ENCODE peak calls at places on chromosomes 6 and 20, in four cellular contexts. Y is HepG2, Q is fibroblast of mammary gland, V is stomach. I is an unnamed sample.

GRCh38 chr6:113719545-113719944 is 137.6 kb upstream of the MARCKS start:
- DNase-seq in Y (no peak), Q (peak), V (no peak), I (no peak)

GRCh38 chr20:8043687-8044278 is 24.2 kb upstream of the TMX4 start:
- DNase-seq in Q (peak), V (no peak), Y (peak), I (peak)

GRCh38 chr6:136846046-136846445 is 23.7 kb downstream of the PEX7 start:
- DNase-seq in Q (peak), V (peak), Y (peak), I (peak)

GRCh38 chr6:107793193-107793592 is 30.9 kb downstream of the SCML4 start:
- DNase-seq in Y (no peak), Q (no peak), V (no peak), I (no peak)

GRCh38 chr6:89887452-89888137 is 6.7 kb upstream of the GJA10 start:
- DNase-seq in V (no peak), Q (peak), Y (no peak), I (no peak)

GRCh38 chr6:22279427-22279826 is 17.4 kb downstream of the PRL start:
- DNase-seq in Y (no peak), Q (no peak), V (no peak), I (no peak)

GRCh38 chr20:41347523-41348429 is 7.2 kb downstream of the LPIN3 start:
- DNase-seq in Q (peak), V (no peak), Y (no peak), I (no peak)

GRCh38 chr20:63580796-63581461 is 6.9 kb upstream of the HELZ2 start:
- DNase-seq in V (peak), Y (peak), Q (peak), I (peak)

GRCh38 chr6:113495521-113495920 is 361.6 kb upstream of the MARCKS start:
- DNase-seq in Y (no peak), Q (peak), V (no peak), I (peak)

GRCh38 chr20:38094373-38094775 is 60.8 kb downstream of the RPRD1B start:
- DNase-seq in V (peak), Q (peak), Y (peak), I (peak)

GRCh38 chr6:15993716-15994228 is 135.1 kb upstream of the MYLIP start:
- DNase-seq in V (no peak), Q (no peak), Y (no peak), I (no peak)

GRCh38 chr6:137736048-137736846 is 130.8 kb upstream of the TNFAIP3 start:
- DNase-seq in V (no peak), Q (peak), Y (no peak), I (no peak)

GRCh38 chr6:24858154-24858801 is 59.6 kb upstream of the ARMH2 start:
- DNase-seq in Y (no peak), Q (peak), V (no peak), I (peak)

GRCh38 chr6:156848533-156848932 is 71.4 kb downstream of the ARID1B start:
- DNase-seq in Y (no peak), V (no peak), Q (peak), I (no peak)

GRCh38 chr6:30888472-30889137 is 4.3 kb downstream of the DDR1 start:
- DNase-seq in V (no peak), Y (no peak), Q (peak), I (peak)

GRCh38 chr6:91149914-91150674 is 563.2 kb upstream of the MAP3K7 start:
- DNase-seq in V (no peak), Y (no peak), Q (no peak), I (no peak)

GRCh38 chr6:142947702-142948480 is 2.9 kb upstream of the HIVEP2 start:
- DNase-seq in Y (no peak), V (no peak), Q (no peak), I (no peak)

GRCh38 chr6:11918021-11918738 is 93.9 kb upstream of the HIVEP1 start:
- DNase-seq in Q (peak), V (no peak), Y (no peak), I (peak)

GRCh38 chr20:41510847-41511453 is 107.2 kb downstream of the CHD6 start:
- DNase-seq in Q (no peak), Y (no peak), V (no peak), I (no peak)

GRCh38 chr6:169092375-169092774 is 161.3 kb downstream of the THBS2 start:
- DNase-seq in Y (no peak), Q (peak), V (no peak), I (no peak)

GRCh38 chr6:27839303-27840081 is 72.7 kb downstream of the OR2B2 start:
- DNase-seq in V (peak), Q (peak), Y (peak), I (peak)

GRCh38 chr6:18323935-18324707 is 59.8 kb upstream of the DEK start:
- DNase-seq in Q (peak), Y (peak), V (no peak), I (peak)

GRCh38 chr6:105993769-105994521 is 92.2 kb upstream of the PRDM1 start:
- DNase-seq in V (no peak), Y (no peak), Q (peak), I (peak)

GRCh38 chr20:63520594-63520938 is at the start of gene PPDPF:
- DNase-seq in Q (peak), V (peak), Y (no peak), I (peak)

GRCh38 chr6:38760097-38760496 is 45.0 kb downstream of the DNAH8 start:
- DNase-seq in Q (no peak), Y (no peak), V (no peak), I (no peak)

GRCh38 chr6:4698901-4699659 is 77.1 kb upstream of the CDYL start:
- DNase-seq in V (no peak), Q (no peak), Y (no peak), I (no peak)

GRCh38 chr20:20410678-20411077 is 42.8 kb downstream of the INSM1 start:
- DNase-seq in Q (no peak), Y (no peak), V (peak), I (no peak)

GRCh38 chr6:138109042-138109997 is 2.1 kb upstream of the PERP start:
- DNase-seq in V (peak), Q (peak), Y (peak), I (peak)

GRCh38 chr6:44078795-44079671 is 48.2 kb downstream of the MRPL14 start:
- DNase-seq in Y (peak), V (peak), Q (peak), I (peak)

GRCh38 chr6:126047648-126048047 is 61.3 kb downstream of the TRMT11 start:
- DNase-seq in Y (no peak), V (no peak), Q (no peak), I (no peak)

GRCh38 chr6:42618686-42619085 is 54.9 kb downstream of the UBR2 start:
- DNase-seq in Y (no peak), Q (peak), V (no peak), I (peak)

GRCh38 chr6:14047151-14047740 is 70.3 kb upstream of the CD83 start:
- DNase-seq in Q (no peak), V (no peak), Y (no peak), I (no peak)

GRCh38 chr6:14048870-14049269 is 68.7 kb upstream of the CD83 start:
- DNase-seq in Q (no peak), Y (no peak), V (no peak), I (no peak)

GRCh38 chr6:14046476-14047068 is 71.0 kb upstream of the CD83 start:
- DNase-seq in Q (peak), V (peak), Y (peak), I (peak)
- TF ChIP-seq CTCF in Q (peak), V (peak), Y (peak), I (peak)

DNA sequence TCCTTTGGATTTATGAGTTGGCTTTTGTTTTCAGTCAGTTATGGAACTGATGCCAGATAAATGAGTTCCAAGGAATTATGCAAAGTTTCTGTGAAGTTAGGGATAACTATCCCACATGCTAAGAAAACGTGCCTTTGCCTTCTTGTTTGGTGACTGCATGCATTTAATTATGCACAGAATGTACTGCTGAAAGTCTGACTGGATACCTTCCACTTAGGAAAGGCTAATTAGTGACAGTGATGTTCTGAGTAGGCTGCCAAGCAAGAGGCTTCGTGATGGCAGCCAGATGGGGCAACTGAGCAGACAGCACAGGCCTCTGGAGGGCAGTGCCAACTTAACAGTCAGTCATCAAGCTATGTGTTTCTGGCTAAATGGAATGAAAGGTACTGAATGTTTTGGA is 289.9 kb downstream of the CD109 start:
- DNase-seq in V (no peak), Q (peak), Y (no peak), I (peak)
- TF ChIP-seq CTCF in V (no peak), Q (peak), Y (peak), I (peak)

GRCh38 chr6:50030777-50031562 is 9.2 kb upstream of the DEFB110 start:
- DNase-seq in Q (peak), Y (peak), V (no peak), I (no peak)
- TF ChIP-seq CTCF in Q (peak), Y (peak), V (no peak), I (no peak)

DNA sequence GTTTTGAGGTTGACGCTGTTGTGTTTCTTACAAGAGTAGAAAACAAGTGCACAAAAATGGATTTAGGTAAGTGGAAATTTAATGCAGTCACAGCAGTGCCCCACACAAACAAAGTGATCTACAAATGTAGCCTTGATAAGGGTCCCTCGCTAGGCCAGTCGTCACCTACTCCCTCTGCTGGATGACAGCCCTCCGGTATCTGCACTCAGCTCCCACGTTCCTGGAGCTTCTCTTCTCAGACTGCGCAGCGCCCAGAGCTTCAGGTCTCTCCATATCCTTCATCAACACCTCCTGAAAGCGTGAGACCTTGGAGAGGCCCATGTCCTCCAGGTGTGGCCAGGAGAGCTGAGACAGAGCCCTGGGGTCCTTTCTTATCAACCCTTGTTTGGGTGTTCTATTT is 58.3 kb upstream of the MAP3K4 start:
- DNase-seq in Y (peak), V (no peak), Q (no peak), I (no peak)
- TF ChIP-seq CTCF in Y (peak), V (no peak), Q (peak), I (peak)

DNA sequence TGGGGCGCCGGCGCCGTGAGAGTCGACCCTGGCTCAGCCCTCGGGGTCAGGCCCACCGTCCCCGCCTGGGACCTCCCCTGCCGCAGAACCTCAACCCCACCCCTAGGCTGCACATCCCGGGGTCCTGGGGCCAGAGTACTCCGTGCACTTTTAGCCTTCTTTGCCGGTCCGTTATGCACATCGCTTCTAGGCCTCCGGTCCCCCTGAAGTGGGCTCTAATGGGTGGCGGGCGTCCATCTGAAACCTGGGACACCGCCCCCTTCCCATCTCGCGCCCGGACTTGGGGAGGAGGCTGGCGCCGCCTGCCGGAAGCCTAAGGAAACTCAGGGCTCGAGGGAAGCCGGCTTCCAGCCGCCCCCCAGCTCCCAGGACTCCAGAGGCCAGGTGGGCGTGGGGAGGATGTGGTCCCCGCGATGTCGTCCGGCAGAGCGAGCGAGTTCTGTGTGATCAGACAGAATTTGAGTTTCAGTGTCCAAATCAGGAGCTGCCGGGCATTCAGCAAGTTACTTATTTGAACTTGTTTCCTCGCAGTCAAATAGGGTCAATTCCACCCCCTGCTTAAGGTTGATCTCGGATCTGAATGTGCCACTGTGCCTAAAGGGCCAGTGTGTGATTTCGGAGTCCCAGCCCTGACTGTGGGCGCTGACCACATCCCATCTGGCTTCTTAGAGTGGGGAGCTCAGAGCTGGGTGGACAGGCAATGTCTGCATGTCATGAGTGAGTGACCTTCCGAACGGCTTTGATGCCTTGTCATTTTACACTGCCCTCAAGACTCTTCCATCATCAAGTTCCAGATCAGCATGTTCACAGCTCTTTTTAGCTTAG is 47.6 kb downstream of the CPXM1 start:
- DNase-seq in Q (peak), V (no peak), Y (peak), I (no peak)
- TF ChIP-seq CTCF in Q (peak), V (peak), Y (peak), I (peak)

GRCh38 chr6:32882879-32883250 is 28.9 kb downstream of the PSMB9 start:
- DNase-seq in Y (no peak), V (no peak), Q (peak), I (peak)

GRCh38 chr6:32886674-32887383 is 32.8 kb downstream of the PSMB9 start:
- DNase-seq in Q (peak), V (no peak), Y (no peak), I (peak)

GRCh38 chr6:32888576-32888975 is 34.6 kb downstream of the PSMB9 start:
- DNase-seq in Q (no peak), Y (no peak), V (no peak), I (no peak)

GRCh38 chr6:32883789-32884188 is 29.8 kb downstream of the PSMB9 start:
- DNase-seq in Y (no peak), V (no peak), Q (peak), I (no peak)

DNA sequence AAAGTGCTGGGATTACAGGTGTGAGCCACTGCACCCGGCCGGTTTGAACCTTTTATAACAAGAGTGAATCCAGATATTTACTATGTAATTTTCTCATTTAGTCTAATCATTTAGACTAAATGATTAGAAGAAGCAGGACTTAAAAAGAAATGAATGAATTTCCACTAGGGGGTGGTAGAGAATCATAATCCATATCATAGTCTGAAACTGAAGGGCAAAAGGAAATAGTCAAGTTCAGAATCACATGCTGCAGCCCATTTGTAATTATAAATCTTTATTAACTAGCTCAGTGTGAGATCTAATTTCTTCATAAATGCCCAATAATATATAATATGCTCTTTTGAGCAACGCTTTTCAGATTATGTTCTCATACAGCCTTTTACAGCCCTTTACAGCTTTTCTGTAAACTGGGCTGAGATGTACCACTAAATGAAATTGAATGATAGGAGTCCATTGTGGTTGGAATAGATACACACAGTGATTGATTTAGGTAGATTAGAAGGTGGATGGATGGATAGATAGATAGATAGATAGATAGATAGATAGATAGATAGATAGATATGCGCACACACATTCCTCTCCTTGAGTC is 31.8 kb downstream of the PSMB9 start:
- DNase-seq in V (no peak), Y (peak), Q (peak), I (peak)
- TF ChIP-seq CTCF in V (peak), Y (peak), Q (peak), I (peak)

GRCh38 chr20:34979366-34980153 is 23.9 kb downstream of the MYH7B start:
- DNase-seq in V (no peak), Q (no peak), Y (no peak), I (no peak)
- TF ChIP-seq CTCF in V (no peak), Q (no peak), Y (no peak), I (no peak)

GRCh38 chr20:50992733-50993457 is 30.0 kb downstream of the KCNG1 start:
- DNase-seq in V (no peak), Q (peak), Y (peak), I (peak)
- TF ChIP-seq CTCF in V (no peak), Q (peak), Y (peak), I (peak)

GRCh38 chr20:46324960-46325703 is 16.8 kb upstream of the CDH22 start:
- DNase-seq in Q (peak), Y (peak), V (peak), I (peak)
- TF ChIP-seq CTCF in Q (peak), Y (peak), V (no peak), I (peak)

GRCh38 chr6:164035912-164036485 is 621.5 kb downstream of the QKI start:
- DNase-seq in Y (no peak), V (no peak), Q (no peak), I (no peak)
- TF ChIP-seq CTCF in Y (no peak), V (no peak), Q (no peak), I (no peak)

I was measured in HFFc6.